ENCODE peak calls at places on chromosome 17, in six cellular contexts. X is MM.1S, M is PC-9, K is GM12878, N is HCT116, W is GM23248. B is an unnamed sample.

GRCh38 chr17:63714550-63715277 is 14.8 kb upstream of the LIMD2 start:
- DNase-seq in X (no peak), M (no peak), K (no peak), N (no peak), W (peak; percentile 52), B (no peak)

GRCh38 chr17:17506893-17507464 is 10.8 kb upstream of the RASD1 start:
- DNase-seq in X (no peak), M (no peak), K (no peak), N (no peak), W (no peak), B (no peak)

GRCh38 chr17:50487213-50488096 is 8.8 kb downstream of the RSAD1 start:
- DNase-seq in X (no peak), M (peak; percentile 80), K (no peak), N (no peak), W (peak; percentile 73), B (peak; percentile 71)

GRCh38 chr17:28141783-28142182 is 99.3 kb downstream of the NLK start:
- DNase-seq in X (no peak), M (no peak), K (no peak), N (no peak), W (no peak), B (no peak)

GRCh38 chr17:11608396-11608795 is 10.1 kb downstream of the DNAH9 start:
- DNase-seq in X (no peak), M (no peak), K (no peak), N (no peak), W (peak; percentile 1), B (no peak)

GRCh38 chr17:31645351-31645750 is 213.7 kb downstream of the COPRS start:
- DNase-seq in X (no peak), M (no peak), K (no peak), N (no peak), W (no peak), B (no peak)

GRCh38 chr17:7558544-7559306 is at the start of gene TNFSF13:
- DNase-seq in X (no peak), M (peak; percentile 48), K (no peak), N (no peak), W (no peak), B (no peak)

GRCh38 chr17:49996495-49997255 is 1.7 kb upstream of the DLX3 start:
- DNase-seq in X (peak; percentile 34), M (peak; percentile 61), K (no peak), N (no peak), W (peak; percentile 73), B (no peak)

GRCh38 chr17:19354123-19354522 is 8.4 kb downstream of the B9D1 start:
- DNase-seq in X (no peak), M (no peak), K (no peak), N (peak; percentile 22), W (peak; percentile 91), B (peak; percentile 58)

GRCh38 chr17:35433075-35433894 is 985 bp upstream of the SLFN12 start:
- DNase-seq in X (peak; percentile 93), M (peak; percentile 77), K (peak; percentile 40), N (peak; percentile 85), W (peak; percentile 98), B (peak; percentile 98)

GRCh38 chr17:28745777-28746473 is 2.1 kb downstream of the TRAF4 start:
- DNase-seq in X (no peak), M (peak; percentile 91), K (no peak), N (no peak), W (peak; percentile 74), B (peak; percentile 77)

GRCh38 chr17:62085511-62086408 is 20.7 kb upstream of the MED13 start:
- DNase-seq in X (no peak), M (no peak), K (no peak), N (no peak), W (peak; percentile 86), B (no peak)

GRCh38 chr17:6019959-6020358 is 50.2 kb upstream of the WSCD1 start:
- DNase-seq in X (no peak), M (no peak), K (no peak), N (no peak), W (no peak), B (no peak)

GRCh38 chr17:62111562-62112180 is 46.6 kb upstream of the MED13 start:
- DNase-seq in X (peak; percentile 31), M (no peak), K (no peak), N (no peak), W (peak; percentile 9), B (no peak)

GRCh38 chr17:81866440-81867122 is 4.6 kb downstream of the ARHGDIA start:
- DNase-seq in X (no peak), M (no peak), K (no peak), N (no peak), W (peak; percentile 45), B (no peak)
- H3K4me1 ChIP-seq in X (peaks cover 9% of the 10 kb centered on the region), M (peaks cover 8% of the 10 kb centered on the region), K (peaks cover 13% of the 10 kb centered on the region), N (peaks cover 45% of the 10 kb centered on the region), W (peaks cover 21% of the 10 kb centered on the region), B (peaks cover 40% of the 10 kb centered on the region)

DNA sequence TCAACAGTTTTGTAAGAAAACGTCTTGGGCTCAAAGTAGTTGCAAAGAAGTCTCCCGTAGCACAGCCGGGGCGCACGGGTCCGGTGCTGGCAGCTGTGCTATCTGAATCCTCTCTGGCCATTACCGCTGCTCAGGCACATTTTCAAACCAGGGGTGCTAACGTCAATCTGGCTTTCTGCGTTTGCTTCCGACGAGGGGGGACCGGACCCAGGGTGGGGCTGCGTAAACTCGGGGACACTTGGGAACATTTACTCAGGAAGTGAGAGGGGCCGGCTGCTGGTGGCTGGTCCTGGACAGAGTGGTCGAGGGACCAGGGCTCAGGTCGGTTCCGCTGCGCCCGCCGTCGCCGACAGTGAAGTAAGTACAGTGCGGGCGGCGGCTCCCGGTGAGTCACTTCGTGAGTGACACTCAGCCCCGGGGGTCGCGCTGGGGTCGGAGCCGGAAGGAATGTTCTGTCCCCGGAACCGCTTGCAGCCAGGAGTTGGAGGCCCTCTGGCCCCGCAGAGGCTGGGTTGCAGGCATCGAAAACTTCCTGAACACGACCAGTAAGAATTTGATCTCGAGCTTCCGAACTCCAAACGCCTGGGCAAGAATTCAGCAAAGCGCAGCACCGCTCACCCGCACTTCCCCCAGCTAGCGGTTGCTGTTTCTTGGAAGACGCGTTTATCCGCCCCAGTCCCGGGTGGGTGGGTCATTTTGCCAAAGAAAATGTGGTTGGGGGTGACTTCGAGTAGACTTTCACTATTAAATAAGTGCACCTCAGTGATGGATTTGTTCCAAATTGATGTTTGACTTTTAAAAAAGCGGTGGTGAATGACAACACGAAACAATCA is 1.4 kb upstream of the HS3ST3B1 start:
- DNase-seq in X (no peak), M (no peak), K (no peak), N (no peak), W (peak; percentile 85), B (no peak)
- TF ChIP-seq EZH2 in X (no peak), M (no peak), K (no peak), N (no peak), W (no peak), B (peak; percentile 70)

GRCh38 chr17:43129671-43130010 is 4.5 kb upstream of the BRCA1 start:
- DNase-seq in X (no peak), M (no peak), K (no peak), N (no peak), W (no peak), B (no peak)

GRCh38 chr17:43132117-43132516 is 7.0 kb upstream of the BRCA1 start:
- DNase-seq in X (no peak), M (no peak), K (no peak), N (no peak), W (no peak), B (no peak)

GRCh38 chr17:43126911-43127290 is 1.7 kb upstream of the BRCA1 start:
- DNase-seq in X (no peak), M (no peak), K (no peak), N (no peak), W (no peak), B (no peak)

GRCh38 chr17:43125133-43125966 is at the start of gene BRCA1:
- DNase-seq in X (peak; percentile 99), M (peak; percentile 91), K (peak; percentile 96), N (peak; percentile 99), W (peak; percentile 99), B (peak; percentile 92)

DNA sequence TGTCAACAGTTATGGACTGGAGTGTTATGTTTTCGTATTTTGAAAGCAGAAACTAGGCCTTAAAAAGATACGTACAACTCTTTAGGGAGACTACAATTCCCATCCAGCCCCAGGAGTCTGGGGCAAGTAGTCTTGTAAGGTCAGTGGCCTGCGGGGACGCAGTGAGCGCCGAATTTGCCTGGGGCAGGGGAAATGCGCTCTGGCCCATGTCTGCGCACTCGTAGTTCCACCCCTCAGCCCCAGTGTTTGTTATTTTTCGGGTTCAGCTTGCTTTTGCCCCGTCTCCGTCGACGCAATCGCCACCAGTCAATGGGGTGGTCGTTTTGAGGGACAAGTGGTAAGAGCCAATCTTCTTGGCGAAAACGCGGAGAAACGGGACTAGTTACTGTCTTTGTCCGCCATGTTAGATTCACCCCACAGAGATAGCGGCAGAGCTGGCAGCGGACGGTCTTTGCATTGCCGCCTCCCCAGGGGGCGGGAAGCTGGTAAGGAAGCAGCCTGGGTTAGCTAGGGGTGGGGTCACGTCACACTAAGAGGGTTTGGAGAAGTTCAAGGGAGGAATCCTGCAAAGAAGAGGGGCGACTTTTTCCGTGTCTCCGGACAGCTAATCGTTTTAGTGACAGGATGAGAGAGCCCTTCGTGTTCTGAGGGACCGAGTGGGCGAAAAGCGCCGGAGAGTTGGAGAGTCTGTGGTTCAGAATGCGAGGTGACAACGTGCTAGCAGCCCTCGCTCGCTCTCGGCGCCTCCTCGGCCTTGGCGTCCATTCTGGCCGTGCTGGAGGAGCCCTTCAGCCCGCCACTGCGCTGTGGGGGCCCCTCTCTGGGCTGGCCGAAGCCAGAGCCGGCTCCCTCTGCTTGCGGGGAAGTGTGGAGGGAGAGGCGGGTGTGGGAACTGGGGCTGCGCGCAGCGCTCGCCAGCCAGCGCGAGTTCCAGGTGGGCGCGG is 1.1 kb upstream of the BRCA1 start:
- DNase-seq in X (peak; percentile 7), M (no peak), K (no peak), N (no peak), W (no peak), B (no peak)
- H3K4me1 ChIP-seq in X (peaks cover 9% of the 10 kb centered on the region), M (no peaks in the 10 kb centered on the region), K (peaks cover 5% of the 10 kb centered on the region), N (peaks cover 8% of the 10 kb centered on the region), W (peaks cover 3% of the 10 kb centered on the region), B (peaks cover 33% of the 10 kb centered on the region)

GRCh38 chr17:45428954-45429337 is 3.7 kb downstream of the ARHGAP27 start:
- DNase-seq in X (no peak), M (no peak), K (no peak), N (no peak), W (no peak), B (no peak)

GRCh38 chr17:45430006-45430737 is 2.5 kb downstream of the ARHGAP27 start:
- DNase-seq in X (no peak), M (no peak), K (no peak), N (no peak), W (peak; percentile 14), B (no peak)

GRCh38 chr17:45428050-45428953 is 4.4 kb downstream of the ARHGAP27 start:
- DNase-seq in X (peak; percentile 75), M (peak; percentile 79), K (no peak), N (peak; percentile 57), W (peak; percentile 76), B (no peak)

GRCh38 chr17:45430738-45431530 is 1.7 kb downstream of the ARHGAP27 start:
- DNase-seq in X (peak; percentile 76), M (peak; percentile 67), K (no peak), N (no peak), W (peak; percentile 54), B (no peak)

DNA sequence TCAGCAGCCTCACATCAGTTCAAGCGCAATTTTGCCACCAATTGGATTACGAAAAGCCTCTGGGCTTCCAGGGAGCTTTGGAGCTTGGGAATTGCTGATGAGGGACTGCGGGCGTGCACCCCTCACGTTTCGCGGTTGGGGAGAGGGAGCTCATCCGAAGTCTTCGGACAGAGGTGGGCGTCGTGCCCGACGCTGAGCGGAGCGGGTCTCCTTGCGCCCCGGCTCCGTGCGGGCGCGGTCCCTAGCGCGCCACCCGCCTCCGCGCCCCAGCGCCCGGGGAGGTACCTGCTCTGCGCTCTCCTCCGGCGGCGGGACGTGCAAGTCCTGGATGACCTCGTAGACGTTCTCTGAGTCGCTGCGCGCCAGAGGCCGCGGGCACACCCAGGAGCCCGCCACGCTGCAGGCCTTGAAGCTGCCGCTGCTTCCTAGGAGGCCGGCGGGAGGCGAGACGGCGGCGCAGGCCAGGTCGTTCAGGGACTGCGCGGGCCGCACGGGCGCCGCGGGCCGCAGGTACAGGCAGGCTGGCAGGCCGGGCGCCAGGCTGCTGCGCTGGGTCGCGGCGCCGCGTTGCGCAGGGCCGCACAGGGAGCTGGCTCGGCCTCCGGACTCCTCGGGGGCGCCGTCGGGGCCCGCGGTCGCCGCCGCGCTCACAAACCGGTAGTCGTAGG is 3.2 kb downstream of the ARHGAP27 start:
- DNase-seq in X (no peak), M (no peak), K (no peak), N (no peak), W (peak; percentile 46), B (no peak)
- TF ChIP-seq EZH2 in X (no peak), M (no peak), K (no peak), N (no peak), W (no peak), B (no peak)